ENCODE peak calls at places on chromosomes 5 and 9, in ten cellular contexts. One of them, this sample, is unnamed.

GRCh38 chr5:109454726-109455505 is 45.1 kb upstream of the PJA2 start:
- DNase-seq in epithelial cell of esophagus: peak
- DNase-seq in thoracic aorta: no peak
- DNase-seq in kidney epithelial cell: no peak
- DNase-seq in body of pancreas: no peak
- DNase-seq in ovary: no peak
- DNase-seq in Peyer's patch: no peak
- DNase-seq in tibial nerve: no peak
- DNase-seq in sigmoid colon: no peak
- DNase-seq in lower lobe of right lung: no peak
- DNase-seq in this sample: no peak

GRCh38 chr5:73284196-73284795 is 111.3 kb downstream of the TMEM174 start:
- DNase-seq in kidney epithelial cell: no peak
- DNase-seq in thoracic aorta: no peak
- DNase-seq in epithelial cell of esophagus: no peak
- DNase-seq in ovary: no peak
- DNase-seq in sigmoid colon: no peak
- DNase-seq in lower lobe of right lung: no peak
- DNase-seq in Peyer's patch: no peak
- DNase-seq in tibial nerve: no peak
- DNase-seq in body of pancreas: no peak
- DNase-seq in this sample: no peak

GRCh38 chr5:158751961-158752655 is 347.6 kb downstream of the EBF1 start:
- DNase-seq in epithelial cell of esophagus: no peak
- DNase-seq in Peyer's patch: no peak
- DNase-seq in body of pancreas: no peak
- DNase-seq in kidney epithelial cell: no peak
- DNase-seq in thoracic aorta: no peak
- DNase-seq in ovary: no peak
- DNase-seq in sigmoid colon: no peak
- DNase-seq in tibial nerve: no peak
- DNase-seq in lower lobe of right lung: no peak
- DNase-seq in this sample: no peak

GRCh38 chr9:26142631-26143030 is 464.4 kb upstream of the TUSC1 start:
- DNase-seq in lower lobe of right lung: no peak
- DNase-seq in kidney epithelial cell: no peak
- DNase-seq in thoracic aorta: no peak
- DNase-seq in Peyer's patch: no peak
- DNase-seq in epithelial cell of esophagus: no peak
- DNase-seq in body of pancreas: no peak
- DNase-seq in ovary: no peak
- DNase-seq in sigmoid colon: no peak
- DNase-seq in tibial nerve: no peak
- DNase-seq in this sample: no peak

GRCh38 chr9:28999057-28999456 is 1425.8 kb upstream of the C9orf72 start:
- DNase-seq in body of pancreas: no peak
- DNase-seq in sigmoid colon: no peak
- DNase-seq in ovary: no peak
- DNase-seq in tibial nerve: no peak
- DNase-seq in Peyer's patch: no peak
- DNase-seq in lower lobe of right lung: no peak
- DNase-seq in kidney epithelial cell: no peak
- DNase-seq in epithelial cell of esophagus: peak
- DNase-seq in thoracic aorta: no peak
- DNase-seq in this sample: no peak

GRCh38 chr9:131197160-131197911 is 72.0 kb downstream of the NUP214 start:
- DNase-seq in epithelial cell of esophagus: no peak
- DNase-seq in ovary: peak
- DNase-seq in Peyer's patch: no peak
- DNase-seq in tibial nerve: no peak
- DNase-seq in body of pancreas: no peak
- DNase-seq in thoracic aorta: no peak
- DNase-seq in lower lobe of right lung: no peak
- DNase-seq in kidney epithelial cell: no peak
- DNase-seq in sigmoid colon: no peak
- DNase-seq in this sample: no peak

GRCh38 chr5:13606051-13606450 is 338.4 kb downstream of the DNAH5 start:
- DNase-seq in Peyer's patch: no peak
- DNase-seq in epithelial cell of esophagus: peak
- DNase-seq in tibial nerve: no peak
- DNase-seq in ovary: no peak
- DNase-seq in body of pancreas: no peak
- DNase-seq in sigmoid colon: no peak
- DNase-seq in kidney epithelial cell: peak
- DNase-seq in lower lobe of right lung: no peak
- DNase-seq in thoracic aorta: no peak
- DNase-seq in this sample: no peak

GRCh38 chr9:134707031-134707680 is 65.6 kb downstream of the COL5A1 start:
- DNase-seq in kidney epithelial cell: no peak
- DNase-seq in tibial nerve: peak
- DNase-seq in ovary: peak
- DNase-seq in sigmoid colon: peak
- DNase-seq in Peyer's patch: peak
- DNase-seq in epithelial cell of esophagus: no peak
- DNase-seq in body of pancreas: peak
- DNase-seq in thoracic aorta: peak
- DNase-seq in lower lobe of right lung: no peak
- DNase-seq in this sample: peak

GRCh38 chr5:1231354-1231905 is 6.2 kb downstream of the SLC6A18 start:
- DNase-seq in ovary: no peak
- DNase-seq in Peyer's patch: no peak
- DNase-seq in kidney epithelial cell: no peak
- DNase-seq in body of pancreas: no peak
- DNase-seq in sigmoid colon: no peak
- DNase-seq in tibial nerve: no peak
- DNase-seq in thoracic aorta: no peak
- DNase-seq in lower lobe of right lung: no peak
- DNase-seq in epithelial cell of esophagus: no peak
- DNase-seq in this sample: no peak

GRCh38 chr5:1232780-1233179 is 7.6 kb downstream of the SLC6A18 start:
- DNase-seq in tibial nerve: no peak
- DNase-seq in kidney epithelial cell: no peak
- DNase-seq in body of pancreas: no peak
- DNase-seq in sigmoid colon: no peak
- DNase-seq in epithelial cell of esophagus: no peak
- DNase-seq in lower lobe of right lung: no peak
- DNase-seq in Peyer's patch: no peak
- DNase-seq in ovary: no peak
- DNase-seq in thoracic aorta: no peak
- DNase-seq in this sample: no peak

GRCh38 chr5:1235838-1236237 is 10.7 kb downstream of the SLC6A18 start:
- DNase-seq in lower lobe of right lung: no peak
- DNase-seq in sigmoid colon: no peak
- DNase-seq in ovary: no peak
- DNase-seq in tibial nerve: no peak
- DNase-seq in body of pancreas: no peak
- DNase-seq in thoracic aorta: no peak
- DNase-seq in epithelial cell of esophagus: no peak
- DNase-seq in Peyer's patch: no peak
- DNase-seq in kidney epithelial cell: no peak
- DNase-seq in this sample: no peak

GRCh38 chr5:1239514-1240251 is 14.5 kb downstream of the SLC6A18 start:
- DNase-seq in lower lobe of right lung: no peak
- DNase-seq in sigmoid colon: no peak
- DNase-seq in kidney epithelial cell: no peak
- DNase-seq in tibial nerve: no peak
- DNase-seq in thoracic aorta: no peak
- DNase-seq in epithelial cell of esophagus: no peak
- DNase-seq in ovary: no peak
- DNase-seq in Peyer's patch: no peak
- DNase-seq in body of pancreas: no peak
- DNase-seq in this sample: no peak

GRCh38 chr5:1235379-1235778 is 10.2 kb downstream of the SLC6A18 start:
- DNase-seq in sigmoid colon: no peak
- DNase-seq in ovary: no peak
- DNase-seq in kidney epithelial cell: no peak
- DNase-seq in Peyer's patch: no peak
- DNase-seq in tibial nerve: no peak
- DNase-seq in lower lobe of right lung: no peak
- DNase-seq in epithelial cell of esophagus: no peak
- DNase-seq in body of pancreas: no peak
- DNase-seq in thoracic aorta: no peak
- DNase-seq in this sample: no peak
- TF ChIP-seq CTCF in sigmoid colon: no peak
- TF ChIP-seq CTCF in ovary: no peak
- TF ChIP-seq CTCF in kidney epithelial cell: no peak
- TF ChIP-seq CTCF in Peyer's patch: peak
- TF ChIP-seq CTCF in tibial nerve: no peak
- TF ChIP-seq CTCF in lower lobe of right lung: no peak
- TF ChIP-seq CTCF in epithelial cell of esophagus: no peak
- TF ChIP-seq CTCF in body of pancreas: no peak
- TF ChIP-seq CTCF in thoracic aorta: no peak
- TF ChIP-seq CTCF in this sample: no peak

GRCh38 chr5:142697846-142698245 is 12.0 kb upstream of the FGF1 start:
- DNase-seq in ovary: peak
- DNase-seq in thoracic aorta: no peak
- DNase-seq in Peyer's patch: no peak
- DNase-seq in sigmoid colon: peak
- DNase-seq in tibial nerve: no peak
- DNase-seq in epithelial cell of esophagus: no peak
- DNase-seq in kidney epithelial cell: no peak
- DNase-seq in lower lobe of right lung: no peak
- DNase-seq in body of pancreas: peak
- DNase-seq in this sample: no peak

GRCh38 chr5:142696379-142696778 is 10.5 kb upstream of the FGF1 start:
- DNase-seq in thoracic aorta: no peak
- DNase-seq in sigmoid colon: no peak
- DNase-seq in body of pancreas: no peak
- DNase-seq in Peyer's patch: no peak
- DNase-seq in tibial nerve: no peak
- DNase-seq in epithelial cell of esophagus: no peak
- DNase-seq in kidney epithelial cell: no peak
- DNase-seq in lower lobe of right lung: no peak
- DNase-seq in ovary: no peak
- DNase-seq in this sample: no peak

GRCh38 chr5:142692280-142692775 is 6.4 kb upstream of the FGF1 start:
- DNase-seq in thoracic aorta: no peak
- DNase-seq in Peyer's patch: no peak
- DNase-seq in lower lobe of right lung: no peak
- DNase-seq in tibial nerve: no peak
- DNase-seq in sigmoid colon: no peak
- DNase-seq in epithelial cell of esophagus: no peak
- DNase-seq in kidney epithelial cell: no peak
- DNase-seq in ovary: no peak
- DNase-seq in body of pancreas: no peak
- DNase-seq in this sample: no peak

GRCh38 chr5:142697356-142697807 is 11.5 kb upstream of the FGF1 start:
- DNase-seq in body of pancreas: peak
- DNase-seq in ovary: no peak
- DNase-seq in tibial nerve: no peak
- DNase-seq in kidney epithelial cell: no peak
- DNase-seq in sigmoid colon: peak
- DNase-seq in Peyer's patch: no peak
- DNase-seq in lower lobe of right lung: no peak
- DNase-seq in thoracic aorta: no peak
- DNase-seq in epithelial cell of esophagus: no peak
- DNase-seq in this sample: no peak

DNA sequence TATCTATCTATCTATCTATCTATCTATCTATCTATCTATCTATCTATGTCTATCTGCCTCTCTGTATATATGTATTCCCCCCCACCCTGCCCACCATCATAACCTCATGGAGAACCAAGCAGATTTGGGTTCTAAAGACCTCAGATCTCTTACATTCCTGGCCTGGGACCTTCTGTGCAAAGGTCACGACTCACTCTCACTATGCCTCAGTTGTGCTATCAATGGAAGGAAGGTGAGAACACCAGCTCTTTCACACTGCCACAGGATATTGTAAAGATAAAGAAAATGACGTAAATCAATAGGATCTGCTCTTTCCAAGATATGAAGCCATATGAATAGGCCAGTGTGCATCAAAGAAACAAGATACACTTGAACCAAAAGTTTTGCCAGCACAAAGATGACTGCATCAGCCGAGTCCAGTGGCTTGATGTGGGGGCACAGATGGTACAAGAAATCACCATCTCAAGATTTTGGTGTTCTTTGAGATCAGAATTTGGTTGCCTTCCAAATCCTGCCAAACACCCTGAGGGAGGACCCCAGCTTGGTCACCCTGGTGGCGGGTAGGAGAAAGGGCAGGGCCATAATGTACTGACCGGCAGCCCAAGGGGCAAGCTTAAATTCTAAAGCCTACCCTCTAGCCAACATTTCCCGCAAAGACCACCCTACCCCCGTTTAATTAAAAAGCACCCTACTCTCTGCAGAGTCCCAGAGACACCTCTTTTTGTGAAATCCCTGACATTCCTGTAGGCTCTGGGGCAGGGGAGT is 8.4 kb upstream of the FGF1 start:
- DNase-seq in tibial nerve: no peak
- DNase-seq in kidney epithelial cell: no peak
- DNase-seq in lower lobe of right lung: no peak
- DNase-seq in Peyer's patch: no peak
- DNase-seq in thoracic aorta: no peak
- DNase-seq in epithelial cell of esophagus: no peak
- DNase-seq in ovary: no peak
- DNase-seq in sigmoid colon: no peak
- DNase-seq in body of pancreas: no peak
- DNase-seq in this sample: no peak
- TF ChIP-seq CTCF in tibial nerve: no peak
- TF ChIP-seq CTCF in kidney epithelial cell: peak
- TF ChIP-seq CTCF in lower lobe of right lung: no peak
- TF ChIP-seq CTCF in Peyer's patch: no peak
- TF ChIP-seq CTCF in thoracic aorta: no peak
- TF ChIP-seq CTCF in epithelial cell of esophagus: no peak
- TF ChIP-seq CTCF in ovary: no peak
- TF ChIP-seq CTCF in sigmoid colon: no peak
- TF ChIP-seq CTCF in body of pancreas: no peak
- TF ChIP-seq CTCF in this sample: no peak

GRCh38 chr9:86589273-86589672 is 235.1 kb upstream of the TUT7 start:
- DNase-seq in lower lobe of right lung: no peak
- DNase-seq in body of pancreas: no peak
- DNase-seq in kidney epithelial cell: no peak
- DNase-seq in thoracic aorta: no peak
- DNase-seq in sigmoid colon: no peak
- DNase-seq in ovary: no peak
- DNase-seq in tibial nerve: no peak
- DNase-seq in Peyer's patch: no peak
- DNase-seq in epithelial cell of esophagus: no peak
- DNase-seq in this sample: no peak
- TF ChIP-seq CTCF in lower lobe of right lung: no peak
- TF ChIP-seq CTCF in body of pancreas: no peak
- TF ChIP-seq CTCF in kidney epithelial cell: no peak
- TF ChIP-seq CTCF in thoracic aorta: no peak
- TF ChIP-seq CTCF in sigmoid colon: no peak
- TF ChIP-seq CTCF in ovary: no peak
- TF ChIP-seq CTCF in tibial nerve: no peak
- TF ChIP-seq CTCF in Peyer's patch: no peak
- TF ChIP-seq CTCF in epithelial cell of esophagus: no peak
- TF ChIP-seq CTCF in this sample: no peak

GRCh38 chr5:177475563-177476427 is 2.4 kb upstream of the DBN1 start:
- DNase-seq in lower lobe of right lung: no peak
- DNase-seq in kidney epithelial cell: no peak
- DNase-seq in thoracic aorta: no peak
- DNase-seq in ovary: no peak
- DNase-seq in tibial nerve: no peak
- DNase-seq in Peyer's patch: no peak
- DNase-seq in sigmoid colon: no peak
- DNase-seq in body of pancreas: no peak
- DNase-seq in epithelial cell of esophagus: no peak
- DNase-seq in this sample: no peak

GRCh38 chr5:177474094-177474493 is 660 bp upstream of the DBN1 start:
- DNase-seq in Peyer's patch: no peak
- DNase-seq in ovary: no peak
- DNase-seq in body of pancreas: no peak
- DNase-seq in epithelial cell of esophagus: no peak
- DNase-seq in thoracic aorta: no peak
- DNase-seq in lower lobe of right lung: no peak
- DNase-seq in kidney epithelial cell: no peak
- DNase-seq in tibial nerve: no peak
- DNase-seq in sigmoid colon: peak
- DNase-seq in this sample: no peak

GRCh38 chr5:177476531-177477233 is 3.2 kb upstream of the DBN1 start:
- DNase-seq in lower lobe of right lung: no peak
- DNase-seq in ovary: no peak
- DNase-seq in sigmoid colon: peak
- DNase-seq in kidney epithelial cell: no peak
- DNase-seq in tibial nerve: no peak
- DNase-seq in Peyer's patch: no peak
- DNase-seq in epithelial cell of esophagus: no peak
- DNase-seq in thoracic aorta: peak
- DNase-seq in body of pancreas: no peak
- DNase-seq in this sample: no peak

GRCh38 chr5:177473461-177473991 is at the start of gene DBN1:
- DNase-seq in sigmoid colon: peak
- DNase-seq in tibial nerve: no peak
- DNase-seq in lower lobe of right lung: no peak
- DNase-seq in ovary: peak
- DNase-seq in thoracic aorta: no peak
- DNase-seq in body of pancreas: peak
- DNase-seq in Peyer's patch: no peak
- DNase-seq in kidney epithelial cell: no peak
- DNase-seq in epithelial cell of esophagus: no peak
- DNase-seq in this sample: no peak

DNA sequence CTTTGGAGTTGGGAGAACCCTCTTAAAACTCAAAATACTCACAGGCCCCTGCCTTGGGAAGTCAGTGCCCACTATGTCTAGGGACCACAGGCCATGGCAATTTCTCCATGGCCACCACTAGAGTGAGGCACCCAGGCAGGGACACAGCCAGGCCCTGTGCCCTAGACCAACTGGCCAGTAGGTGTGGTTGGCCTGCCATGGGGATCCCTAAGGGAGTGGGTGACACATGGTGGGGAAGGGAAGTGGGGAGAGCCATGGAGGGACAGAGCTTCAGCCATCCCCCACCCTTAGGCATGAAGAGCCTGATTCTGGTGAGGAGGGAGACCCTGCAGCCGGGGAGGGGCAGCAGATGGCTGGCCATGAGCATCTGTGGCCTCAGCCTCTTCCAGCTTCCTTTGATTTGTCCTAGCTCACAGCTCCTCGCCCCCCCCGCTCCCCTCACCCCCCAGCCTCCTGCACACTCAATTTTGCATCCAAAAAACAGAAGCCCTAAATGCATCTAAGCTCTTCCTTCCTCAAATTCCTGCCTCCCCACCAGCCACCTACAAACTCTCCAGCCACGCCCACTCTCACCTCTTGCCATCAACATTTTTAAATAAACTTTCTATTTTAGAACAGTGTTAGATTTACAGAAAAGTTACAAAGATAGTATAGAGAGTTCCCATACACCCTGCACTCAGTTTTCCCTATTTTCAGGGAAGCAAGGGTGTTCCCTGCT is 1.6 kb upstream of the DBN1 start:
- DNase-seq in epithelial cell of esophagus: no peak
- DNase-seq in kidney epithelial cell: no peak
- DNase-seq in Peyer's patch: no peak
- DNase-seq in tibial nerve: no peak
- DNase-seq in sigmoid colon: no peak
- DNase-seq in lower lobe of right lung: no peak
- DNase-seq in ovary: no peak
- DNase-seq in thoracic aorta: no peak
- DNase-seq in body of pancreas: no peak
- DNase-seq in this sample: no peak
- TF ChIP-seq CTCF in epithelial cell of esophagus: no peak
- TF ChIP-seq CTCF in kidney epithelial cell: no peak
- TF ChIP-seq CTCF in Peyer's patch: no peak
- TF ChIP-seq CTCF in tibial nerve: no peak
- TF ChIP-seq CTCF in sigmoid colon: no peak
- TF ChIP-seq CTCF in lower lobe of right lung: no peak
- TF ChIP-seq CTCF in ovary: no peak
- TF ChIP-seq CTCF in thoracic aorta: no peak
- TF ChIP-seq CTCF in body of pancreas: no peak
- TF ChIP-seq CTCF in this sample: no peak

This sample was measured in omental fat pad.